ENCODE peak calls at places on chromosome 11, in four cellular contexts. A is K562, Z is SK-N-SH, E is GM12878. G is an unnamed sample.

GRCh38 chr11:128291835-128292234 is 295.5 kb downstream of the ETS1 start:
- DNase-seq in E (no peak), A (no peak), Z (no peak), G (no peak)

GRCh38 chr11:68890490-68891231 is 13.0 kb downstream of the MRPL21 start:
- DNase-seq in Z (peak), A (no peak), E (no peak), G (no peak)

GRCh38 chr11:88604255-88604654 is 266.7 kb upstream of the CTSC start:
- DNase-seq in Z (no peak), A (no peak), E (no peak), G (no peak)

GRCh38 chr11:86192858-86193257 is 51.7 kb upstream of the EED start:
- DNase-seq in E (no peak), A (no peak), Z (no peak), G (no peak)

GRCh38 chr11:3132831-3133455 is 32.2 kb downstream of the OSBPL5 start:
- DNase-seq in E (no peak), A (no peak), Z (no peak), G (no peak)

GRCh38 chr11:20599424-20600346 is at the start of gene SLC6A5:
- DNase-seq in A (peak), Z (no peak), E (no peak), G (no peak)

GRCh38 chr11:114477946-114478537 is 38.8 kb downstream of the REXO2 start:
- DNase-seq in Z (no peak), E (no peak), A (no peak), G (no peak)

GRCh38 chr11:60831143-60831500 is 10.8 kb upstream of the CCDC86 start:
- DNase-seq in A (peak), E (peak), Z (peak), G (peak)

GRCh38 chr11:123694551-123694950 is 40.1 kb upstream of the SCN3B start:
- DNase-seq in Z (no peak), A (no peak), E (no peak), G (no peak)

GRCh38 chr11:110599207-110599606 is 113.0 kb downstream of the ARHGAP20 start:
- DNase-seq in E (no peak), A (no peak), Z (no peak), G (no peak)

GRCh38 chr11:10400856-10401255 is 54.2 kb upstream of the AMPD3 start:
- DNase-seq in E (no peak), A (no peak), Z (no peak), G (no peak)

GRCh38 chr11:8268530-8269461 is 5.1 kb upstream of the LMO1 start:
- DNase-seq in E (no peak), A (no peak), Z (peak), G (no peak)

GRCh38 chr11:70326365-70326803 is 55.9 kb downstream of the PPFIA1 start:
- DNase-seq in Z (no peak), A (no peak), E (no peak), G (no peak)

GRCh38 chr11:77244277-77245014 is 57.0 kb downstream of the GDPD4 start:
- DNase-seq in E (no peak), Z (no peak), A (no peak), G (no peak)

GRCh38 chr11:81644239-81644840 is 1089.3 kb downstream of the FAM181B start:
- DNase-seq in A (peak), Z (peak), E (no peak), G (peak)

GRCh38 chr11:65188486-65188885 is 6.8 kb downstream of the CAPN1 start:
- DNase-seq in Z (no peak), A (no peak), E (no peak), G (no peak)

GRCh38 chr11:102530558-102530957 is at the start of gene MMP7:
- DNase-seq in A (no peak), E (no peak), Z (no peak), G (no peak)

DNA sequence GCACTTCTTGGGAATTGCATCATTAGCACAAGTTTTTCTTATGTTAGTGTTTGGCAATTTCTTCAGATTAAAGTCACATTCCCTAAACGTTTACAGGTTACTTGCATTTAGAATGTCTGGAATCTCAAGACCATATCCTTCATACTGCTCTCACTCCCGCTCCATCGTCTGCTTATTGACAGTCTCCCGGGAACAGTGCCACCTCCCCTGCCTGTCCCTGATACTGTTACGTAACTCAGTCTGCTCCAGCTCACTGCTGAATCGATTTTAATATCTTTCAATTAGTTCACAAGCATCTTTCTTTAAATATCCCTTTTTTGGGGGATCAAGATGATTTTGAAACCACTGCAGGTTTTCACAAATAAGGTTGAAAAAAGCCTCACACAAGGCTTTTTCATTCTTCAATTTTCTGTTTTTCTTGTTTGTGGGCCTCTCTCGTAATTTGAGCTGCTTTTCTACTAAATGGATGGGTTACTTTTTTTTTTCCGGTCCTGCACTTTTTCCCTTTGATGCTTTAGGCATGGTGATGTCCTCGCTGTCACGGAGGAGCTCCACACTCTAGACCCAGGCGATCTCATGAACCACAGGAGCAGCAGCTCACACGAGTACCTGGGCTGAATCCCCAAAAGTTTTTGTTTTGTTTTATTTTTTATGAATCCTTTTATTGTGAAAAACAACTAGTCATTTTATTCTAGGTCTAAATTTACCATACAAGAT is 48.0 kb downstream of the GLYATL2 start:
- DNase-seq in E (no peak), A (no peak), Z (no peak), G (no peak)
- TF ChIP-seq ZBTB33 in E (no peak), A (no peak), Z (no peak), G (no peak)

GRCh38 chr11:95922099-95922498 is 1.8 kb downstream of the MTMR2 start:
- DNase-seq in Z (no peak), A (no peak), E (no peak), G (no peak)

GRCh38 chr11:95918720-95919119 is 5.2 kb downstream of the MTMR2 start:
- DNase-seq in A (no peak), Z (no peak), E (no peak), G (no peak)

GRCh38 chr11:95922536-95923440 is 1.1 kb downstream of the MTMR2 start:
- DNase-seq in A (no peak), E (no peak), Z (no peak), G (no peak)

GRCh38 chr11:95919514-95919913 is 4.4 kb downstream of the MTMR2 start:
- DNase-seq in E (no peak), A (no peak), Z (no peak), G (no peak)

GRCh38 chr11:95920460-95921105 is 3.3 kb downstream of the MTMR2 start:
- DNase-seq in E (no peak), A (no peak), Z (no peak), G (no peak)
- TF ChIP-seq MAX in E (no peak), A (no peak), Z (no peak), G (no peak)

GRCh38 chr11:130709531-130709930 is 206.7 kb downstream of the SNX19 start:
- DNase-seq in Z (no peak), A (no peak), E (no peak), G (no peak)

GRCh38 chr11:130712480-130712879 is 203.8 kb downstream of the SNX19 start:
- DNase-seq in E (no peak), Z (no peak), A (no peak), G (no peak)

GRCh38 chr11:130710442-130711101 is 205.7 kb downstream of the SNX19 start:
- DNase-seq in Z (no peak), E (no peak), A (no peak), G (no peak)

GRCh38 chr11:130710022-130710421 is 206.3 kb downstream of the SNX19 start:
- DNase-seq in A (no peak), Z (no peak), E (no peak), G (no peak)

GRCh38 chr11:130711193-130711592 is 205.1 kb downstream of the SNX19 start:
- DNase-seq in A (no peak), Z (no peak), E (no peak), G (no peak)
- TF ChIP-seq ZBTB33 in A (no peak), Z (no peak), E (no peak), G (no peak)

DNA sequence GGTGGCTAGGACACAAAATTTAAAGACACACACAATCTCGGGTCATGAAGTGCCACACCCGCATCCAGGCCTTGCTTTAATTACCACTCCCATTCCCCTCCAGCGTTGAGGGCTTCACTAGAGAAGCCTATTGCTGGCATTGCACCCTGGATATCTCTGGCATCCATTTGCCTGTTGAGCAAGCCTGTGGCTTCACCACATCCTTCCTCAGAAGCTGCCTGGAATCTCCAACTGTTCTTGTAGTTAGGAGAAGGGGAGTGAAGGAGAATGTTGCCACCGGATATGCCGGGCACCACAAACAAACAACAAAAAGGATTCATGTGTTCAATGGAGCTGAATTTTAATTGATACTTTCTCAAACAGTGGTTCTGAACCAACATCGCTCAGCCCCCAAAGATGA is 34.4 kb upstream of the RCN1 start:
- DNase-seq in A (no peak), Z (no peak), E (no peak), G (no peak)
- TF ChIP-seq MAX in A (no peak), Z (no peak), E (no peak), G (no peak)

GRCh38 chr11:17683378-17684161 is 35.8 kb upstream of the MYOD1 start:
- DNase-seq in A (no peak), E (no peak), Z (no peak), G (peak)
- TF ChIP-seq ZBTB33 in A (no peak), E (no peak), Z (peak), G (no peak)

GRCh38 chr11:72625746-72626636 is 48.2 kb downstream of the PDE2A start:
- DNase-seq in E (no peak), A (peak), Z (peak), G (no peak)
- TF ChIP-seq MAX in E (no peak), A (peak), Z (no peak), G (no peak)

GRCh38 chr11:45094958-45095690 is 51.3 kb upstream of the PRDM11 start:
- DNase-seq in E (no peak), Z (no peak), A (no peak), G (no peak)
- TF ChIP-seq ZBTB33 in E (no peak), Z (no peak), A (no peak), G (no peak)